ENCODE peak calls at places on chromosomes 1 and 21, in eight cellular contexts. J is left lung, G is fibroblast of mammary gland, U is LNCaP clone FGC, O is Peyer's patch, C is AG09309, R is neural progenitor cell, T is H9. B is an unnamed sample.

GRCh38 chr21:40671721-40672120 is 175.2 kb downstream of the DSCAM start:
- DNase-seq in J (no peak), G (no peak), U (no peak), O (no peak), C (no peak), R (no peak), T (no peak), B (no peak)

GRCh38 chr1:115595279-115596079 is 46.3 kb upstream of the VANGL1 start:
- DNase-seq in J (peak; percentile 74), G (peak; percentile 98), U (peak; percentile 41), O (peak; percentile 38), C (peak; percentile 90), R (peak; percentile 87), T (peak; percentile 90), B (peak; percentile 88)

GRCh38 chr1:161872506-161872905 is 106.4 kb downstream of the ATF6 start:
- DNase-seq in J (no peak), G (no peak), U (no peak), O (no peak), C (no peak), R (no peak), T (no peak), B (no peak)

GRCh38 chr1:32062867-32063230 is 9.9 kb upstream of the TMEM39B start:
- DNase-seq in J (no peak), G (no peak), U (no peak), O (no peak), C (no peak), R (no peak), T (no peak), B (no peak)

GRCh38 chr1:212545941-212546638 is 62.5 kb upstream of the ATF3 start:
- DNase-seq in J (no peak), G (peak; percentile 74), U (no peak), O (no peak), C (no peak), R (no peak), T (no peak), B (no peak)

GRCh38 chr1:240084337-240084736 is 7.3 kb upstream of the FMN2 start:
- DNase-seq in J (no peak), G (no peak), U (no peak), O (no peak), C (no peak), R (no peak), T (no peak), B (no peak)

GRCh38 chr1:64268653-64269557 is 65.5 kb downstream of the UBE2U start:
- DNase-seq in J (peak; percentile 66), G (peak; percentile 87), U (peak; percentile 67), O (peak; percentile 32), C (peak; percentile 67), R (peak; percentile 88), T (peak; percentile 58), B (peak; percentile 72)

GRCh38 chr1:184860985-184861754 is 106.5 kb upstream of the EDEM3 start:
- DNase-seq in J (no peak), G (no peak), U (no peak), O (no peak), C (no peak), R (no peak), T (no peak), B (no peak)

GRCh38 chr21:38976900-38977299 is 171.2 kb downstream of the ETS2 start:
- DNase-seq in J (no peak), G (no peak), U (no peak), O (no peak), C (no peak), R (no peak), T (no peak), B (no peak)

GRCh38 chr1:209552406-209553264 is 30.9 kb upstream of the CAMK1G start:
- DNase-seq in J (no peak), G (peak; percentile 17), U (no peak), O (no peak), C (no peak), R (no peak), T (no peak), B (no peak)

GRCh38 chr1:101108123-101108522 is 82.5 kb upstream of the DPH5 start:
- DNase-seq in J (peak; percentile 23), G (no peak), U (no peak), O (no peak), C (no peak), R (no peak), T (no peak), B (no peak)

GRCh38 chr21:40841524-40842196 is 5.3 kb downstream of the DSCAM start:
- DNase-seq in J (peak; percentile 82), G (no peak), U (peak; percentile 41), O (no peak), C (no peak), R (peak; percentile 85), T (peak; percentile 81), B (no peak)

GRCh38 chr1:204345941-204346678 is 13.6 kb downstream of the PLEKHA6 start:
- DNase-seq in J (no peak), G (no peak), U (no peak), O (no peak), C (no peak), R (no peak), T (no peak), B (no peak)

GRCh38 chr21:40680311-40680710 is 166.6 kb downstream of the DSCAM start:
- DNase-seq in J (no peak), G (no peak), U (no peak), O (no peak), C (no peak), R (peak; percentile 13), T (no peak), B (no peak)

GRCh38 chr1:33443705-33444180 is 12.8 kb upstream of the PHC2 start:
- DNase-seq in J (no peak), G (peak; percentile 60), U (no peak), O (no peak), C (no peak), R (no peak), T (no peak), B (no peak)

GRCh38 chr21:42598159-42598735 is 55.2 kb upstream of the PDE9A start:
- DNase-seq in J (no peak), G (no peak), U (no peak), O (no peak), C (no peak), R (no peak), T (no peak), B (no peak)

GRCh38 chr1:93585059-93585966 is 96.3 kb downstream of the BCAR3 start:
- DNase-seq in J (peak; percentile 95), G (peak; percentile 85), U (peak; percentile 99), O (no peak), C (no peak), R (no peak), T (no peak), B (no peak)

GRCh38 chr1:199545780-199546179 is 481.7 kb upstream of the NR5A2 start:
- DNase-seq in J (no peak), G (peak; percentile 8), U (peak; percentile 10), O (no peak), C (no peak), R (peak; percentile 14), T (peak; percentile 46), B (no peak)
- TF ChIP-seq CTCF in J (no peak), G (no peak), U (peak; percentile 63), O (peak; percentile 31), C (peak; percentile 21), R (peak; percentile 37), T (peak; percentile 57), B (peak; percentile 11)

DNA sequence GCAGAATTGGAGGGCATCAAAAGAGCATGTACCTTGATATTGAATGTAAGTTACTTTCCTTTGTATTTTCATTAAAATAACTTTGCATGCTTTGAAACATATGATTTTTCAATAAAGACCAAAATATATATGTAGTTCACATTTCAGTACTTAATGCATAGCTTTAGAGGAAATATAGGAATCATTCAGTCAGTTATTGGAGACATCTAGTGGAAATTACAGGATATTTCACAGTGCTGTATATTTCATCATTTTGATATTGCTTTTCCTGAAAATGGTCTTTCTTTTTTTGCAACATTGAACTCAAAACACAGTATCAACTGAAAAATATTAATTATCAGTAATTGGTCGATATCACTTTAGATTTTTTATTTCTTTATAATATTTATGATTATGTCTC is 375.8 kb downstream of the NCAM2 start:
- DNase-seq in J (no peak), G (peak; percentile 10), U (no peak), O (no peak), C (no peak), R (no peak), T (no peak), B (no peak)
- TF ChIP-seq CTCF in J (no peak), G (peak; percentile 31), U (peak; percentile 28), O (no peak), C (no peak), R (no peak), T (no peak), B (peak; percentile 35)

GRCh38 chr1:203055166-203055799 is 29.0 kb downstream of the PPFIA4 start:
- DNase-seq in J (no peak), G (no peak), U (no peak), O (no peak), C (no peak), R (peak; percentile 56), T (peak; percentile 78), B (no peak)
- TF ChIP-seq CTCF in J (no peak), G (no peak), U (no peak), O (no peak), C (no peak), R (peak; percentile 35), T (peak; percentile 66), B (no peak)

DNA sequence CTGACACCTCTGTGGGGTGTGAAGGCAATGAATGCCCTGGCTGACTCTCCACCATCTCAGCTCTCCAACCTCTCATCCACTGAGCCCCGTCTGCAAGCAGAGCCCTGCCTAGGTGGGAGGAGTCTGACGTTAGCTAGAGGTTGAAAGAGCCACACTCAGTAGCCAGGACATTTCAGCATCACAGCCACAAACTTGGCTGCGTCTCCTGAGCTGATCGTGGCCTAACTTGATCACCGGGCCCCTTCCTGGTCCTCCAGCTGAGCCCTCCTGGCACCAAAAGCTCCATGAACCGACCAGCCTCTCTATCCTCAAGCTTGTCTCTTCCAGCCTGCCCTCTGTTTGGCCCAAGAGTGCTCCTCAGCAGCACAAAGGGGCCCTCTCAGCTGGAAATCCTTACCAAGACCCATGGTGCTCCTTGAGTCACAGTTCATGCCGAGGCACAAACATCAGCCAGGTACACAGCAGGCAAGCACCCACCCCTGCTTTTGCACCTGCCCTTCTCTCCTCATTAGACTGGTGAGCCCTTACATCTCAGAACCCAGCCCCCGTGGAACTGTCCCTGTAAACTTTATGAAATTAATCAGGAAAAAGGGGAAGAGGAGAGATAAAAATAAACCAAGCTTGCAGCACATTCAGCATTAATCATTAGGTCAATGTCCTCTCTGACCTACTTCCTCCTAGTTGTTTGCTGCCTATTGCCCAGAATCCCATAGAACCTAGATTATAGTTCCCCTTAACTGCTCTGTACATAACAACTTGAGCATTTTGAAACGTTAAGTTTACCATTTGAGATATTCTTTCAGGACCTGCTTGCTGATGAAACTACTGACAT is 738.6 kb downstream of the MATN1 start:
- DNase-seq in J (no peak), G (no peak), U (no peak), O (no peak), C (no peak), R (peak; percentile 22), T (no peak), B (no peak)
- TF ChIP-seq CTCF in J (no peak), G (no peak), U (no peak), O (no peak), C (no peak), R (no peak), T (no peak), B (no peak)

DNA sequence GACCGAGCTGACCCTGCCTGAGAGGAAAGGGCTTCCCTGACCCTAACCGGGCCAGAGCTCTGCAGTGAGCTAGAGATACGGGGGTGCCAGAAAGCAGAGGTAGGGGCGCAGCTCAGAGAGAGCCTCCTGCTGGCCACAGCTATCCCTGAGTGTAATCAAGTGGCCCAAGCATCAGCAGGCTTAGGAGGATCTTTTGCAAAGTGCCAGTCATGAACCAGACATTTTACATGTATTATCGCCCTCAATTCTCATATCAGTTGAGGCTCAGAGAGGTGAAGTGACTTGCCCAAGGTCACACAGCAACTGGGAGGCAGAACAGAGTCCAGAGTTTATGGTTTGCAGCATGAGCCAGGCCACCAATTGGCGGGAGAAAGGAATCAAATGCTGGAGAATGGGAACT is 7.0 kb upstream of the ID3 start:
- DNase-seq in J (no peak), G (no peak), U (no peak), O (no peak), C (no peak), R (peak; percentile 29), T (peak; percentile 65), B (no peak)
- TF ChIP-seq CTCF in J (no peak), G (no peak), U (no peak), O (no peak), C (peak; percentile 24), R (peak; percentile 40), T (peak; percentile 56), B (peak; percentile 10)

B was measured in AG09319.